ENCODE peak calls at places on chromosome 5, in five cellular contexts. One of them, this sample, is unnamed.

GRCh38 chr5:73067213-73067612 is 53.2 kb upstream of the TMEM171 start:
- DNase-seq in T-cell: no peak
- DNase-seq in activated T-cell treated with anti-CD3 and anti-CD28 coated beads, Interleukin-2, amount 50 U/mL, for 24 hours: no peak
- DNase-seq in tibial artery: no peak
- DNase-seq in A549: no peak
- DNase-seq in this sample: peak

GRCh38 chr5:130550553-130550940 is 614.5 kb downstream of the HINT1 start:
- DNase-seq in T-cell: no peak
- DNase-seq in A549: no peak
- DNase-seq in tibial artery: no peak
- DNase-seq in activated T-cell treated with anti-CD3 and anti-CD28 coated beads, Interleukin-2, amount 50 U/mL, for 24 hours: no peak
- DNase-seq in this sample: no peak

GRCh38 chr5:93585054-93585751 is 2.2 kb downstream of the NR2F1 start:
- DNase-seq in tibial artery: no peak
- DNase-seq in activated T-cell treated with anti-CD3 and anti-CD28 coated beads, Interleukin-2, amount 50 U/mL, for 24 hours: peak
- DNase-seq in A549: peak
- DNase-seq in T-cell: no peak
- DNase-seq in this sample: no peak

GRCh38 chr5:113527746-113528145 is 14.3 kb downstream of the YTHDC2 start:
- DNase-seq in tibial artery: no peak
- DNase-seq in T-cell: no peak
- DNase-seq in A549: no peak
- DNase-seq in activated T-cell treated with anti-CD3 and anti-CD28 coated beads, Interleukin-2, amount 50 U/mL, for 24 hours: no peak
- DNase-seq in this sample: no peak

GRCh38 chr5:53568868-53569267 is 8.4 kb downstream of the NDUFS4 start:
- DNase-seq in T-cell: no peak
- DNase-seq in activated T-cell treated with anti-CD3 and anti-CD28 coated beads, Interleukin-2, amount 50 U/mL, for 24 hours: no peak
- DNase-seq in tibial artery: no peak
- DNase-seq in A549: no peak
- DNase-seq in this sample: no peak

GRCh38 chr5:57804500-57804899 is 321.9 kb upstream of the ACTBL2 start:
- DNase-seq in T-cell: no peak
- DNase-seq in A549: no peak
- DNase-seq in activated T-cell treated with anti-CD3 and anti-CD28 coated beads, Interleukin-2, amount 50 U/mL, for 24 hours: no peak
- DNase-seq in tibial artery: no peak
- DNase-seq in this sample: no peak

GRCh38 chr5:159218595-159219023 is 9.3 kb upstream of the RNF145 start:
- DNase-seq in A549: no peak
- DNase-seq in tibial artery: no peak
- DNase-seq in activated T-cell treated with anti-CD3 and anti-CD28 coated beads, Interleukin-2, amount 50 U/mL, for 24 hours: no peak
- DNase-seq in T-cell: no peak
- DNase-seq in this sample: no peak

GRCh38 chr5:80654054-80654390 is 430 bp upstream of the MSH3 start:
- DNase-seq in tibial artery: no peak
- DNase-seq in A549: peak
- DNase-seq in activated T-cell treated with anti-CD3 and anti-CD28 coated beads, Interleukin-2, amount 50 U/mL, for 24 hours: no peak
- DNase-seq in T-cell: no peak
- DNase-seq in this sample: no peak

GRCh38 chr5:11599499-11599898 is 304.7 kb downstream of the CTNND2 start:
- DNase-seq in A549: no peak
- DNase-seq in T-cell: no peak
- DNase-seq in tibial artery: no peak
- DNase-seq in activated T-cell treated with anti-CD3 and anti-CD28 coated beads, Interleukin-2, amount 50 U/mL, for 24 hours: no peak
- DNase-seq in this sample: no peak

GRCh38 chr5:103886826-103887225 is 324.2 kb upstream of the NUDT12 start:
- DNase-seq in A549: no peak
- DNase-seq in activated T-cell treated with anti-CD3 and anti-CD28 coated beads, Interleukin-2, amount 50 U/mL, for 24 hours: no peak
- DNase-seq in tibial artery: no peak
- DNase-seq in T-cell: no peak
- DNase-seq in this sample: no peak

GRCh38 chr5:151038801-151039238 is 18.4 kb downstream of the GPX3 start:
- DNase-seq in T-cell: no peak
- DNase-seq in activated T-cell treated with anti-CD3 and anti-CD28 coated beads, Interleukin-2, amount 50 U/mL, for 24 hours: no peak
- DNase-seq in A549: no peak
- DNase-seq in tibial artery: no peak
- DNase-seq in this sample: peak

GRCh38 chr5:61205013-61205412 is 42.7 kb upstream of the SMIM15 start:
- DNase-seq in tibial artery: no peak
- DNase-seq in T-cell: no peak
- DNase-seq in activated T-cell treated with anti-CD3 and anti-CD28 coated beads, Interleukin-2, amount 50 U/mL, for 24 hours: no peak
- DNase-seq in A549: no peak
- DNase-seq in this sample: no peak

GRCh38 chr5:141349917-141350619 is at the start of gene PCDHGB1:
- DNase-seq in activated T-cell treated with anti-CD3 and anti-CD28 coated beads, Interleukin-2, amount 50 U/mL, for 24 hours: no peak
- DNase-seq in tibial artery: no peak
- DNase-seq in A549: peak
- DNase-seq in T-cell: no peak
- DNase-seq in this sample: no peak

GRCh38 chr5:37120270-37120669 is 128.9 kb downstream of the CPLANE1 start:
- DNase-seq in activated T-cell treated with anti-CD3 and anti-CD28 coated beads, Interleukin-2, amount 50 U/mL, for 24 hours: no peak
- DNase-seq in A549: no peak
- DNase-seq in tibial artery: no peak
- DNase-seq in T-cell: no peak
- DNase-seq in this sample: no peak

GRCh38 chr5:10704949-10705621 is 55.9 kb downstream of the DAP start:
- DNase-seq in A549: no peak
- DNase-seq in activated T-cell treated with anti-CD3 and anti-CD28 coated beads, Interleukin-2, amount 50 U/mL, for 24 hours: no peak
- DNase-seq in T-cell: no peak
- DNase-seq in tibial artery: no peak
- DNase-seq in this sample: no peak

GRCh38 chr5:91864902-91865420 is 481.8 kb upstream of the ARRDC3 start:
- DNase-seq in T-cell: no peak
- DNase-seq in activated T-cell treated with anti-CD3 and anti-CD28 coated beads, Interleukin-2, amount 50 U/mL, for 24 hours: no peak
- DNase-seq in A549: peak
- DNase-seq in tibial artery: no peak
- DNase-seq in this sample: no peak

GRCh38 chr5:167534131-167534530 is 757.3 kb upstream of the WWC1 start:
- DNase-seq in T-cell: no peak
- DNase-seq in A549: no peak
- DNase-seq in activated T-cell treated with anti-CD3 and anti-CD28 coated beads, Interleukin-2, amount 50 U/mL, for 24 hours: no peak
- DNase-seq in tibial artery: no peak
- DNase-seq in this sample: no peak

GRCh38 chr5:52743970-52744369 is 43.7 kb upstream of the ITGA1 start:
- DNase-seq in A549: no peak
- DNase-seq in activated T-cell treated with anti-CD3 and anti-CD28 coated beads, Interleukin-2, amount 50 U/mL, for 24 hours: no peak
- DNase-seq in T-cell: peak
- DNase-seq in tibial artery: no peak
- DNase-seq in this sample: peak

GRCh38 chr5:131530706-131531331 is 104.2 kb downstream of the RAPGEF6 start:
- DNase-seq in tibial artery: no peak
- DNase-seq in activated T-cell treated with anti-CD3 and anti-CD28 coated beads, Interleukin-2, amount 50 U/mL, for 24 hours: no peak
- DNase-seq in T-cell: no peak
- DNase-seq in A549: no peak
- DNase-seq in this sample: peak

GRCh38 chr5:160064979-160065619 is 54.2 kb downstream of the PWWP2A start:
- DNase-seq in A549: no peak
- DNase-seq in activated T-cell treated with anti-CD3 and anti-CD28 coated beads, Interleukin-2, amount 50 U/mL, for 24 hours: no peak
- DNase-seq in T-cell: no peak
- DNase-seq in tibial artery: no peak
- DNase-seq in this sample: no peak

GRCh38 chr5:68365894-68366293 is 150.3 kb downstream of the PIK3R1 start:
- DNase-seq in tibial artery: no peak
- DNase-seq in T-cell: no peak
- DNase-seq in A549: no peak
- DNase-seq in activated T-cell treated with anti-CD3 and anti-CD28 coated beads, Interleukin-2, amount 50 U/mL, for 24 hours: no peak
- DNase-seq in this sample: no peak

GRCh38 chr5:11174601-11175000 is 413.6 kb upstream of the DAP start:
- DNase-seq in activated T-cell treated with anti-CD3 and anti-CD28 coated beads, Interleukin-2, amount 50 U/mL, for 24 hours: no peak
- DNase-seq in A549: no peak
- DNase-seq in T-cell: no peak
- DNase-seq in tibial artery: no peak
- DNase-seq in this sample: no peak

GRCh38 chr5:61048534-61048933 is 103.5 kb downstream of the NDUFAF2 start:
- DNase-seq in T-cell: no peak
- DNase-seq in tibial artery: no peak
- DNase-seq in A549: peak
- DNase-seq in activated T-cell treated with anti-CD3 and anti-CD28 coated beads, Interleukin-2, amount 50 U/mL, for 24 hours: no peak
- DNase-seq in this sample: no peak

GRCh38 chr5:179872356-179873160 is 13.9 kb upstream of the MRNIP start:
- DNase-seq in activated T-cell treated with anti-CD3 and anti-CD28 coated beads, Interleukin-2, amount 50 U/mL, for 24 hours: no peak
- DNase-seq in tibial artery: no peak
- DNase-seq in A549: no peak
- DNase-seq in T-cell: no peak
- DNase-seq in this sample: no peak

GRCh38 chr5:173530547-173530946 is 85.9 kb downstream of the BOD1 start:
- DNase-seq in T-cell: no peak
- DNase-seq in activated T-cell treated with anti-CD3 and anti-CD28 coated beads, Interleukin-2, amount 50 U/mL, for 24 hours: no peak
- DNase-seq in tibial artery: no peak
- DNase-seq in A549: peak
- DNase-seq in this sample: no peak

GRCh38 chr5:43839218-43839617 is 236.2 kb downstream of the NNT start:
- DNase-seq in T-cell: no peak
- DNase-seq in activated T-cell treated with anti-CD3 and anti-CD28 coated beads, Interleukin-2, amount 50 U/mL, for 24 hours: no peak
- DNase-seq in A549: no peak
- DNase-seq in tibial artery: no peak
- DNase-seq in this sample: no peak

GRCh38 chr5:65102826-65103673 is 334.3 kb downstream of the CWC27 start:
- DNase-seq in tibial artery: peak
- DNase-seq in A549: peak
- DNase-seq in T-cell: peak
- DNase-seq in activated T-cell treated with anti-CD3 and anti-CD28 coated beads, Interleukin-2, amount 50 U/mL, for 24 hours: peak
- DNase-seq in this sample: peak

GRCh38 chr5:178297751-178298150 is 65.1 kb upstream of the PHYKPL start:
- DNase-seq in A549: no peak
- DNase-seq in tibial artery: peak
- DNase-seq in activated T-cell treated with anti-CD3 and anti-CD28 coated beads, Interleukin-2, amount 50 U/mL, for 24 hours: no peak
- DNase-seq in T-cell: no peak
- DNase-seq in this sample: no peak

GRCh38 chr5:97629281-97629680 is 446.2 kb upstream of the RIOK2 start:
- DNase-seq in activated T-cell treated with anti-CD3 and anti-CD28 coated beads, Interleukin-2, amount 50 U/mL, for 24 hours: no peak
- DNase-seq in T-cell: no peak
- DNase-seq in A549: no peak
- DNase-seq in tibial artery: peak
- DNase-seq in this sample: peak

This sample was measured in dermis microvascular lymphatic vessel endothelial cell.